ENCODE peak calls at places on chromosome 1, in ten cellular contexts. Y, O, L, W, A, M, T, D, E and B are unnamed samples.

GRCh38 chr1:205817364-205817763 is 4.4 kb upstream of the SLC41A1 start:
- DNase-seq in Y (no peak), O (no peak), L (no peak), W (no peak), A (no peak), M (no peak), T (no peak), D (no peak), E (no peak), B (no peak)

GRCh38 chr1:94285026-94285654 is 47.8 kb upstream of the ARHGAP29 start:
- DNase-seq in Y (no peak), O (no peak), L (no peak), W (no peak), A (no peak), M (no peak), T (no peak), D (no peak), E (peak), B (peak)

GRCh38 chr1:109722920-109723319 is 10.9 kb downstream of the GSTM5 start:
- DNase-seq in Y (no peak), O (no peak), L (no peak), W (no peak), A (no peak), M (no peak), T (no peak), D (no peak), E (no peak), B (no peak)

GRCh38 chr1:248686815-248687214 is 15.8 kb downstream of the OR14I1 start:
- DNase-seq in Y (no peak), O (no peak), L (no peak), W (no peak), A (no peak), M (no peak), T (no peak), D (no peak), E (no peak), B (no peak)

GRCh38 chr1:39670689-39671088 is 1.2 kb downstream of the NT5C1A start:
- DNase-seq in Y (no peak), O (no peak), L (no peak), W (no peak), A (no peak), M (no peak), T (no peak), D (no peak), E (no peak), B (no peak)

GRCh38 chr1:12478612-12478985 is 139.4 kb downstream of the DHRS3 start:
- DNase-seq in Y (no peak), O (no peak), L (no peak), W (peak), A (peak), M (no peak), T (no peak), D (peak), E (no peak), B (no peak)

GRCh38 chr1:228145050-228145343 is 4.7 kb upstream of the GJC2 start:
- DNase-seq in Y (no peak), O (no peak), L (no peak), W (no peak), A (no peak), M (peak), T (no peak), D (no peak), E (no peak), B (no peak)

GRCh38 chr1:39826583-39826982 is 37.9 kb upstream of the BMP8B start:
- DNase-seq in Y (no peak), O (no peak), L (no peak), W (no peak), A (peak), M (no peak), T (no peak), D (no peak), E (no peak), B (no peak)

GRCh38 chr1:66546045-66546810 is 12.3 kb downstream of the SGIP1 start:
- DNase-seq in Y (no peak), O (no peak), L (no peak), W (no peak), A (no peak), M (no peak), T (no peak), D (no peak), E (no peak), B (no peak)

GRCh38 chr1:12031039-12031980 is 12.0 kb downstream of the MIIP start:
- DNase-seq in Y (no peak), O (peak), L (peak), W (peak), A (peak), M (no peak), T (peak), D (no peak), E (no peak), B (no peak)

GRCh38 chr1:199463521-199464127 is 563.9 kb upstream of the NR5A2 start:
- DNase-seq in Y (no peak), O (peak), L (no peak), W (peak), A (peak), M (no peak), T (peak), D (no peak), E (peak), B (peak)

GRCh38 chr1:233647083-233647482 is 33.2 kb downstream of the KCNK1 start:
- DNase-seq in Y (no peak), O (no peak), L (no peak), W (no peak), A (no peak), M (no peak), T (peak), D (no peak), E (peak), B (no peak)

GRCh38 chr1:9466780-9467755 is 72.2 kb upstream of the SLC25A33 start:
- DNase-seq in Y (no peak), O (peak), L (peak), W (no peak), A (no peak), M (peak), T (peak), D (peak), E (peak), B (no peak)

GRCh38 chr1:35452086-35452485 is 105.1 kb downstream of the KIAA0319L start:
- DNase-seq in Y (no peak), O (no peak), L (peak), W (no peak), A (no peak), M (peak), T (peak), D (no peak), E (peak), B (peak)

GRCh38 chr1:109309347-109309746 is 2.5 kb upstream of the MYBPHL start:
- DNase-seq in Y (no peak), O (no peak), L (no peak), W (no peak), A (no peak), M (no peak), T (no peak), D (no peak), E (no peak), B (no peak)

GRCh38 chr1:202942431-202942830 is 15.4 kb upstream of the KLHL12 start:
- DNase-seq in Y (no peak), O (no peak), L (no peak), W (no peak), A (no peak), M (no peak), T (no peak), D (no peak), E (no peak), B (no peak)

GRCh38 chr1:93616221-93616995 is 65.2 kb downstream of the BCAR3 start:
- DNase-seq in Y (no peak), O (no peak), L (no peak), W (no peak), A (no peak), M (no peak), T (no peak), D (no peak), E (peak), B (no peak)

GRCh38 chr1:147225193-147225730 is at the start of gene FMO5:
- DNase-seq in Y (peak), O (peak), L (peak), W (peak), A (peak), M (peak), T (peak), D (peak), E (peak), B (no peak)

GRCh38 chr1:162822391-162823200 is 32.1 kb downstream of the HSD17B7 start:
- DNase-seq in Y (no peak), O (peak), L (no peak), W (peak), A (peak), M (no peak), T (no peak), D (no peak), E (peak), B (no peak)

DNA sequence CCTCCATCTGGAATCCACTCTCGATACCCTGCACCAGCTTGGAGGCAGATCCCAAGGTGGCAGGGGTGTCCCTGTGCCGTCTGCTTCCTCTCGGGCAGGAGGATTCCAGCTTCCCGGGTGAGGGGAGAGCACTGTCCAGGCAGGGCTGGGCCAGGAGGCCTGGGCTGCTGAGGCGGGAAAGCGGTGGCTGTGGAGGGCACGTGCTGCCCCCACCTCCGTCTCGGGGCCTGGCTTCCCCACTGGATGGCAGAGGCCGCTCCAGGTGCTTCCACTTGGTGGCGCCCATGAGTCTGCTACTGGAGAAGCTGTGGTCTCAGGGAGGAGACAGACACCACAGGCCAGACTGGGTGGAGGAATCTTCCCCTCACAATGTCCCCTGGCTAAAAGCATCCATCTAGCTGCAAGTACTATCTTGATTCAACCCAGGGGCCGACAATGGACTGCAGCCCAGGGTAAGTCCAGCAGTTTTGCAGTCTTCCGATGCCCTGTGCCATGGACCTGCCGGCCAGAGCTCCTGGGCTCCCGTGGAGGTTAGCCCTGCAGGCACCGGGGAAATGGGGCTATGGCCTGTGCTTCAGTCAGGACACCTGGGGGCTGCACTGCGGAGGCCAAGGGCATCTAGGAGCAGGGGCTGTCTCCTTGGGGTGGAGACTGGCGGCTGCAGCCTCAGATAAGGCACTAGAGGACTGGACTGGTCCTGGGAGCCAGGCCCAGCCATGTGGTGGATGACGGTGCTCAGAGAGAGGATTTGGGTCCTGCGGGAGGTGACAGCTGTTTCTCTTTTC is 41.3 kb upstream of the EIF4G3 start:
- DNase-seq in Y (no peak), O (peak), L (no peak), W (peak), A (peak), M (no peak), T (no peak), D (no peak), E (no peak), B (peak)
- TF ChIP-seq CTCF in Y (no peak), O (no peak), L (peak), W (peak), A (peak), M (no peak), T (peak), D (no peak), E (peak), B (peak)

GRCh38 chr1:221778535-221779142 is 36.8 kb upstream of the DUSP10 start:
- DNase-seq in Y (no peak), O (no peak), L (no peak), W (no peak), A (no peak), M (no peak), T (no peak), D (no peak), E (no peak), B (no peak)
- TF ChIP-seq CTCF in Y (no peak), O (no peak), L (no peak), W (no peak), A (no peak), M (no peak), T (no peak), D (no peak), E (no peak), B (no peak)

DNA sequence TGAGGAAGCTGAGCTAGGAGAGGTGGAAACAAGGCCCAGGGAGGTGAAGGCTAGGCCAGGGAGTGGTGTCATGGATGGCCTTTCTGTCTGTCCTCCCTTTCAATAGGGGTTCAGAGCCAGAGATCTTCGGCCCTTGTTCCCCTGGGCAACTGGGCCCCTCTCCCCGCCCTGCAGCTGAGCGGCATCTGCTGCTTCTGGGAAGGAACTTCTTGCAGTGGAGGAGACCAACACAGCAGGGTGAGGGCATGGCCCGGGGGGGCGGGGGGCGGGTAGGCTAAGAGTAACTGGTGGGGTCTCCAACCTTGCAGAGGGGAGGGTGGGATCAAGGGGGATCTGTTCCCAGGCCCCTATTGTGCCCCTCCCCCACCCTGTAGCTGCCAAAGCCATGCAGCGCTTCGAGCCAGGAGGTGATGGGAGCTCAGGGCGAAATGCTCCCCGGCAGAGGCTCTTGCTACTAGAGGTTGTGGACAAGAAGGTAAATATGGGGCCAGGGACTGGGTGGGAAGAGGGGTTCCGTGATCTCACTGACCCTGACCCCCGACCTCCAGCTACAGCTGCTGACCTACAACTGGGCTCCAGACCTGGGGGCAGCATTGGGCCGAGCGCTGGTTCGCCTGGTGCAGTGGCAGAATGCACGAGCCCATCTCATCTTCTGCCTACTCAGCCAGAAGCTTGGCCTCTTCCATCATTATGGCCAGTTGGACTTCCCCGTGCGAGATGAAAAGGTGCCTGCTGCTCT is 11.7 kb downstream of the HYI start:
- DNase-seq in Y (no peak), O (peak), L (no peak), W (no peak), A (no peak), M (peak), T (no peak), D (peak), E (no peak), B (no peak)
- TF ChIP-seq CTCF in Y (no peak), O (no peak), L (no peak), W (no peak), A (no peak), M (no peak), T (no peak), D (no peak), E (no peak), B (no peak)

GRCh38 chr1:242426271-242426905 is 98.1 kb downstream of the PLD5 start:
- DNase-seq in Y (peak), O (no peak), L (no peak), W (no peak), A (no peak), M (no peak), T (no peak), D (no peak), E (no peak), B (no peak)
- TF ChIP-seq CTCF in Y (no peak), O (no peak), L (no peak), W (no peak), A (no peak), M (no peak), T (no peak), D (no peak), E (no peak), B (no peak)

GRCh38 chr1:24927473-24927872 is 2.6 kb downstream of the RUNX3 start:
- DNase-seq in Y (no peak), O (no peak), L (no peak), W (no peak), A (no peak), M (no peak), T (no peak), D (no peak), E (no peak), B (no peak)

GRCh38 chr1:24926596-24927249 is 3.4 kb downstream of the RUNX3 start:
- DNase-seq in Y (no peak), O (no peak), L (no peak), W (peak), A (no peak), M (no peak), T (no peak), D (no peak), E (no peak), B (peak)

GRCh38 chr1:24928631-24929090 is 1.4 kb downstream of the RUNX3 start:
- DNase-seq in Y (no peak), O (no peak), L (no peak), W (peak), A (peak), M (no peak), T (no peak), D (no peak), E (no peak), B (no peak)

GRCh38 chr1:24929091-24929875 is 793 bp downstream of the RUNX3 start:
- DNase-seq in Y (no peak), O (no peak), L (no peak), W (peak), A (peak), M (no peak), T (no peak), D (no peak), E (no peak), B (no peak)

GRCh38 chr1:24927886-24928630 is 2.0 kb downstream of the RUNX3 start:
- DNase-seq in Y (no peak), O (no peak), L (no peak), W (no peak), A (no peak), M (no peak), T (no peak), D (no peak), E (no peak), B (no peak)
- TF ChIP-seq CTCF in Y (no peak), O (no peak), L (no peak), W (no peak), A (no peak), M (no peak), T (no peak), D (no peak), E (no peak), B (no peak)